ENCODE peak calls at places on chromosomes 5 and 9, in seven cellular contexts. T, C, P, N, I, D and A are unnamed samples.

GRCh38 chr5:31551878-31552277 is 19.8 kb downstream of the C5orf22 start:
- DNase-seq in P (no peak), N (no peak), D (no peak), I (no peak), C (no peak), T (no peak), A (no peak)

GRCh38 chr9:137085918-137086530 is 761 bp upstream of the MAN1B1 start:
- DNase-seq in I (peak), N (peak), D (no peak), T (no peak), P (no peak), C (no peak), A (no peak)

GRCh38 chr5:37111426-37112382 is 137.5 kb downstream of the CPLANE1 start:
- DNase-seq in I (no peak), N (no peak), T (no peak), P (peak), C (peak), D (no peak), A (peak)

GRCh38 chr5:98906756-98907355 is 22.0 kb downstream of the CHD1 start:
- DNase-seq in C (no peak), D (no peak), T (no peak), N (no peak), I (no peak), P (no peak), A (no peak)

GRCh38 chr5:135353952-135354721 is 44.9 kb downstream of the MACROH2A1 start:
- DNase-seq in T (no peak), N (no peak), C (no peak), P (no peak), D (no peak), I (no peak), A (no peak)

GRCh38 chr9:93903886-93904648 is 51.1 kb downstream of the BARX1 start:
- DNase-seq in I (no peak), N (no peak), T (no peak), P (no peak), C (no peak), D (no peak), A (no peak)

GRCh38 chr5:87383216-87383615 is 29.5 kb downstream of the CCNH start:
- DNase-seq in I (no peak), T (no peak), N (no peak), C (no peak), P (no peak), D (no peak), A (no peak)

GRCh38 chr5:145660897-145661650 is 174.1 kb downstream of the PRELID2 start:
- DNase-seq in T (no peak), P (no peak), I (no peak), D (no peak), C (no peak), N (no peak), A (no peak)

GRCh38 chr9:83628540-83628939 is 5.6 kb downstream of the IDNK start:
- DNase-seq in I (no peak), D (no peak), N (no peak), T (no peak), C (no peak), P (no peak), A (no peak)

GRCh38 chr5:9572246-9572645 is 26.4 kb upstream of the SEMA5A start:
- DNase-seq in C (no peak), I (no peak), N (no peak), T (no peak), P (no peak), D (no peak), A (no peak)

GRCh38 chr5:109656829-109657228 is 32.9 kb upstream of the MAN2A1 start:
- DNase-seq in C (no peak), T (no peak), D (no peak), P (no peak), I (no peak), N (peak), A (no peak)

GRCh38 chr5:143559586-143559985 is 156.1 kb upstream of the NR3C1 start:
- DNase-seq in D (no peak), T (no peak), N (no peak), P (no peak), I (no peak), C (no peak), A (no peak)

GRCh38 chr9:109109962-109110325 is 9.8 kb downstream of the TMEM245 start:
- DNase-seq in N (no peak), I (no peak), C (no peak), P (no peak), D (peak), T (no peak), A (no peak)

GRCh38 chr5:131998431-131999040 is 12.9 kb downstream of the ACSL6 start:
- DNase-seq in N (no peak), T (no peak), I (no peak), P (no peak), C (no peak), D (peak), A (no peak)

GRCh38 chr9:3502560-3503398 is 23.0 kb downstream of the RFX3 start:
- DNase-seq in N (no peak), P (no peak), D (no peak), C (no peak), T (no peak), I (no peak), A (no peak)

GRCh38 chr9:115808695-115809094 is 344.9 kb upstream of the PAPPA start:
- DNase-seq in D (no peak), I (no peak), T (no peak), N (no peak), C (no peak), P (no peak), A (no peak)
- TF ChIP-seq TAF1 in D (no peak), I (no peak), T (no peak), N (no peak), C (no peak), P (no peak), A (no peak)

GRCh38 chr5:55621218-55621617 is 86.5 kb upstream of the PLPP1 start:
- DNase-seq in D (peak), C (no peak), T (no peak), N (no peak), P (no peak), I (no peak), A (no peak)
- TF ChIP-seq TAF1 in D (no peak), C (no peak), T (no peak), N (no peak), P (no peak), I (no peak), A (no peak)

DNA sequence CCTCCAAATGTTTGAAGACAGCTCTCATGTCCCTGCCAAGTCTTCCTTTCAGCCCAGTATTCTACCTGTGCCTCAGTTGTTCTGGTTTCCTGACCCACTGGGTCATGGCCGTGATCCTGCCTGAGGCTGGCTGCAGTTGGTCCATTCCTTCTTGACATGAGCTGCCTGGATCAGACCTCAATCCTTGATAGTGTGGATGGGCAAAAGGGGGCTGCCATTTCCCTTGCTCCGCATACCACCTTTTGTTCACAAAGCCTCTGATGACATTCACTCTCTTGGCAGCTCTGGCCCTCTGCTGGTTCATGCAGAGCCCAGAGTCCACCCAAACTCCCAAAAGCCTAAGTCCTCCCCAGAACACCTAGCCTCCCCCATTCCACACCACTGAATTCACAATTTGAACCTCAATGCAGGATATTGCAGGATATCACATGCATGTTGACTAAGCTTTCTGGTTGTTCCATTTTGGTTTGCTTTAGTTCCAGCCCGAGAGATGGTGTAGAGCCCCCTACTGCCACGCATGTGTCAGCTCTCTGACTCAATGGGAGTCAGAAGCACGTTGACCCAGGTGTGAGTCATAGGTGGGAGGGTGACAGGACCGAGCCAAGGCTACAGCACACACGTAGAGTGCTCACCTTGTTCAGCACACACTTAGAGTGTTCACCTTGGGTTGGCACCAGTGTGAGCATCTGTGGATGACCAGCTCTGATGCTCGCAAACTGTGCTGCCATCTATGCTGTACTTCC is 137.2 kb downstream of the MTX3 start:
- DNase-seq in I (no peak), D (peak), C (no peak), T (no peak), N (peak), P (no peak), A (no peak)
- TF ChIP-seq TAF1 in I (no peak), D (no peak), C (no peak), T (no peak), N (no peak), P (no peak), A (no peak)

GRCh38 chr9:21684231-21684630 is 118.2 kb upstream of the MTAP start:
- DNase-seq in N (no peak), I (no peak), P (no peak), T (no peak), C (no peak), D (no peak), A (no peak)

GRCh38 chr9:21683484-21684175 is 118.8 kb upstream of the MTAP start:
- DNase-seq in I (no peak), P (no peak), T (no peak), D (no peak), N (no peak), C (no peak), A (no peak)

GRCh38 chr9:21686738-21687137 is 115.7 kb upstream of the MTAP start:
- DNase-seq in I (no peak), D (no peak), P (no peak), C (no peak), T (no peak), N (no peak), A (no peak)

GRCh38 chr9:21685502-21685901 is 116.9 kb upstream of the MTAP start:
- DNase-seq in C (no peak), P (no peak), I (no peak), N (no peak), D (no peak), T (no peak), A (no peak)

GRCh38 chr9:21684831-21685362 is 117.5 kb upstream of the MTAP start:
- DNase-seq in D (peak), N (no peak), C (no peak), P (no peak), T (no peak), I (no peak), A (no peak)
- TF ChIP-seq TAF1 in D (no peak), N (no peak), C (no peak), P (no peak), T (no peak), I (no peak), A (no peak)

GRCh38 chr9:114281421-114282103 is 41.3 kb upstream of the ORM1 start:
- DNase-seq in C (no peak), I (peak), T (no peak), N (no peak), P (no peak), D (no peak), A (no peak)
- TF ChIP-seq TAF1 in C (no peak), I (no peak), T (no peak), N (no peak), P (no peak), D (no peak), A (no peak)

DNA sequence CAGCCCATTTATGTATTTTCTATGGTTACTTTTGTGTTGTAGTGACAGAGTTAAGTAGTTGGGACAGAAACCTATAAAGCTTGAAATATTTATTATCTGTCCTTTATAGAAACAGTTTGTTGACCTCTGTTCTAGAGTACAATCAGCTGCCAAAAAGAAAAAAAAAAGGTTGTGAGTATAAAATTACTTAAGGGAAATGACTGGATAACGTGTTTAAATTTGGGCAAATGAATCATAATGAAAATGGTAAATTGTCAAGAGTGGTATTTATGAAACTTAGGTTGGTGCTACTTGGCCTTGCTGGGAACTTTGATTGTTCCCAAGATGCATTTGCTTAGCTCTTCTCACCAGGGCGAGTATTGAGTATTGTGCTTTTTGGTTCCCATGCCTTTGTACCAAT is 70.2 kb upstream of the IL6ST start:
- DNase-seq in P (no peak), T (no peak), D (no peak), I (no peak), N (no peak), C (peak), A (no peak)
- TF ChIP-seq TAF1 in P (no peak), T (no peak), D (no peak), I (no peak), N (no peak), C (no peak), A (no peak)

GRCh38 chr9:134294228-134295071 is 31.8 kb upstream of the RXRA start:
- DNase-seq in N (peak), P (no peak), I (peak), D (no peak), C (no peak), T (no peak), A (no peak)

GRCh38 chr9:134293031-134293521 is 33.2 kb upstream of the RXRA start:
- DNase-seq in C (no peak), P (no peak), T (no peak), I (no peak), D (no peak), N (no peak), A (no peak)

GRCh38 chr9:134295101-134295745 is 31.0 kb upstream of the RXRA start:
- DNase-seq in D (no peak), N (no peak), P (no peak), I (peak), C (no peak), T (no peak), A (no peak)

GRCh38 chr9:134291961-134292871 is 34.0 kb upstream of the RXRA start:
- DNase-seq in C (no peak), D (no peak), P (no peak), I (no peak), T (no peak), N (no peak), A (no peak)

DNA sequence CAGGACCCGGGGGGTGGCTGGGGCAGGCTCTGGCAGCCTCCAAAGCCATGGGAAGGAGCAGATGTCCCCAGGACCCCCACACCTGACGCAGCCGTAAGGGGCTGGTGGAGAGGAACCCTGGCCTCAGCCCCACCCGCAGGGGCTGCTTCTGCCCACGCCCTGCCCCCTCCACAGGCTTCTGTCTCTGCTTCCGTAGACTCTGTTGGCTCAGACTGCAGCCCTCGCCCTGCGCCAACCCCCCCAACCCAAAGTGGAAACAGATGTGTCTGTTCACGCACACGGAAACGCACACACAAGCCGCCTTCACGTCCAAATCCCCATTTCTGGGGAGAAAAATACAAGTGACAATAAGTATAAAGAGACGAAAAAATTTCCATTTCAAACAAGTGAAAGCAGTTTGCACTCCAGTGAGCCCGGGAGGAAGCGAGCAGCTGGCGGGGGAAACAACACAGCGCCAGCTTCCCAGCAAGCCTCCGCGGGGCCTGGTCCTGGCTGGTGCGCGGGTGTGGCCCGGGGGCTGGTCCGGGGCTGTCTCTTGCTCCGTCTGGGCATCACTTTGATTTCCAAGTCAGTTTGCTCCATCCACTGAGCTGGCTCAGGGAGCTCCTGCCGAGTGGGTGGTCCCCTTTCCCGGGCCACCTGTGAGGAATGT is 32.6 kb upstream of the RXRA start:
- DNase-seq in P (no peak), I (peak), T (no peak), C (no peak), N (no peak), D (no peak), A (no peak)
- TF ChIP-seq TAF1 in P (no peak), I (no peak), T (no peak), C (no peak), N (no peak), D (no peak), A (no peak)

GRCh38 chr5:147693238-147693637 is 89.3 kb downstream of the JAKMIP2 start:
- DNase-seq in D (no peak), N (no peak), P (no peak), C (no peak), I (no peak), T (no peak), A (no peak)
- TF ChIP-seq TAF1 in D (no peak), N (no peak), P (no peak), C (no peak), I (no peak), T (no peak), A (no peak)

GRCh38 chr9:126248680-126249079 is 77.9 kb upstream of the MVB12B start:
- DNase-seq in N (no peak), I (no peak), C (no peak), P (no peak), T (no peak), D (no peak), A (no peak)
- TF ChIP-seq TAF1 in N (no peak), I (no peak), C (no peak), P (no peak), T (no peak), D (no peak), A (no peak)

DNA sequence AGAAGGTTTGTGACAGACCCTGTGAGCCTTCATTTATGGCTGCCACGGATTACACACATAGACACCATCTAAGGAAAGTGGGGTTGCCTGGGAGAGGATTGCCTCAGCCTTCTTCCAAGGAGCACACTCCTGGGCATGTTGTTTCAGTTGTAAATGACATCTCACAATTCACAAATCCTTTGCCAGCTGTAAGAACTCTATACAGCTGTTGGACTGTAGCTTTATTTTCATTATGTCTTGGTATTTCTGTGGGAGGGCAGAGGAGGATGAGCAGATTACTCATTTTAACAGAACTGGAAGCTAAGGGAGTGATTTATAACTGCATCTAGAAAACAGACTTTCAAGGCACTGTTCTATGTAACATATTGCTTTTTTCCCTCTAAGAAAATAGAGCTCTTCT is 25.6 kb downstream of the MELK start:
- DNase-seq in D (no peak), C (no peak), N (no peak), P (no peak), T (no peak), I (no peak), A (no peak)
- TF ChIP-seq TAF1 in D (no peak), C (no peak), N (no peak), P (no peak), T (no peak), I (no peak), A (no peak)